ENCODE peak calls at places on chromosomes 4 and X, in nine cellular contexts. J is MCF 10A; T is ecto neural progenitor cell; W is aorta; C is LoVo; Q is skeletal muscle cell; G is activated CD4-positive, alpha-beta T cell treated with anti-CD3 and anti-CD28 coated beads, Interleukin-2, amount 50 U/mL, for 24 hours; F is nephron progenitor cell; B is endothelial cell. U is an unnamed sample.

GRCh38 chr4:82618321-82618720 is 56.5 kb upstream of the TMEM150C start:
- DNase-seq in G (no peak), Q (no peak), J (no peak), F (peak; percentile 37), C (no peak), W (no peak), T (no peak), B (no peak), U (no peak)

GRCh38 chr4:73053974-73054480 is 15.5 kb downstream of the COX18 start:
- DNase-seq in W (no peak), T (no peak), Q (peak; percentile 11), C (no peak), B (no peak), F (no peak), J (no peak), G (no peak), U (no peak)

GRCh38 chr4:156803056-156803455 is 168.5 kb downstream of the PDGFC start:
- DNase-seq in T (no peak), G (no peak), W (no peak), Q (no peak), B (no peak), F (no peak), J (peak; percentile 29), C (no peak), U (no peak)

GRCh38 chr4:159298502-159298901 is 195.6 kb downstream of the RAPGEF2 start:
- DNase-seq in J (peak; percentile 67), B (no peak), Q (no peak), F (no peak), G (no peak), T (no peak), C (no peak), W (no peak), U (no peak)

GRCh38 chrX:130770615-130771014 is 132.4 kb downstream of the ENOX2 start:
- DNase-seq in W (no peak), G (no peak), Q (peak; percentile 79), B (no peak), F (no peak), C (no peak), T (no peak), J (peak; percentile 64), U (no peak)

GRCh38 chr4:120929847-120930246 is 7.3 kb upstream of the PRDM5 start:
- DNase-seq in J (no peak), W (no peak), T (no peak), G (no peak), C (no peak), F (no peak), B (no peak), Q (no peak), U (no peak)

GRCh38 chr4:150310159-150310895 is 232.1 kb downstream of the DCLK2 start:
- DNase-seq in W (no peak), G (no peak), C (no peak), F (no peak), B (no peak), Q (peak; percentile 30), J (no peak), T (no peak), U (no peak)

GRCh38 chr4:159158083-159158617 is 55.3 kb downstream of the RAPGEF2 start:
- DNase-seq in F (no peak), G (no peak), W (no peak), C (no peak), J (no peak), T (no peak), B (no peak), Q (no peak), U (no peak)

GRCh38 chr4:37415845-37416369 is 171.4 kb downstream of the NWD2 start:
- DNase-seq in C (no peak), T (no peak), B (no peak), G (no peak), Q (no peak), F (no peak), J (no peak), W (no peak), U (no peak)

GRCh38 chrX:9790866-9791265 is 4.6 kb downstream of the SHROOM2 start:
- DNase-seq in T (no peak), Q (no peak), W (no peak), C (no peak), B (no peak), G (no peak), F (no peak), J (no peak), U (no peak)

GRCh38 chr4:156103306-156103705 is 149.6 kb upstream of the CTSO start:
- DNase-seq in T (no peak), Q (no peak), J (no peak), G (no peak), F (no peak), W (no peak), C (no peak), B (no peak), U (no peak)

GRCh38 chrX:52574416-52575275 is 57.8 kb upstream of the XAGE1B start:
- DNase-seq in B (peak; percentile 27), F (peak; percentile 25), Q (peak; percentile 13), W (no peak), C (peak; percentile 52), T (no peak), J (peak; percentile 72), G (peak; percentile 4), U (no peak)

GRCh38 chr4:176443117-176443516 is 123.4 kb downstream of the SPCS3 start:
- DNase-seq in J (peak; percentile 90), G (no peak), Q (peak; percentile 93), W (no peak), B (no peak), C (peak; percentile 89), T (no peak), F (no peak), U (no peak)

GRCh38 chrX:86148024-86148511 is at the start of gene DACH2:
- DNase-seq in W (peak; percentile 90), C (no peak), F (peak; percentile 90), B (peak; percentile 76), T (peak; percentile 84), G (peak; percentile 19), J (no peak), Q (no peak), U (peak; percentile 70)

U was measured in anterior cingulate cortex.